ENCODE peak calls at places on chromosomes 13 and 19, in six cellular contexts. N is H1, D is trophoblast cell, Z is IMR-90, T is mesenchymal stem cell, B is mesendoderm. P is an unnamed sample.

GRCh38 chr13:100589178-100589725 is 663 bp upstream of the GGACT start:
- DNase-seq in N (no peak), D (no peak), Z (no peak), T (no peak), B (no peak), P (no peak)

GRCh38 chr13:24671367-24672117 is 8.7 kb upstream of the ATP12A start:
- DNase-seq in N (no peak), D (peak), Z (peak), T (peak), B (peak), P (peak)

GRCh38 chr19:58395979-58396627 is 647 bp downstream of the RNF225 start:
- DNase-seq in N (no peak), D (no peak), Z (no peak), T (no peak), B (peak), P (no peak)

GRCh38 chr19:35644987-35645679 is 3.0 kb upstream of the COX6B1 start:
- DNase-seq in N (peak), D (peak), Z (peak), T (no peak), B (peak), P (peak)

GRCh38 chr19:43708716-43709115 is 7.2 kb upstream of the IRGC start:
- DNase-seq in N (no peak), D (no peak), Z (no peak), T (no peak), B (no peak), P (no peak)

GRCh38 chr19:1606138-1606651 is 933 bp upstream of the UQCR11 start:
- DNase-seq in N (no peak), D (no peak), Z (no peak), T (no peak), B (no peak), P (no peak)

GRCh38 chr19:48713041-48713863 is 6.3 kb downstream of the MAMSTR start:
- DNase-seq in N (no peak), D (no peak), Z (peak), T (peak), B (peak), P (no peak)

GRCh38 chr19:4991996-4992698 is 23.2 kb downstream of the KDM4B start:
- DNase-seq in N (no peak), D (peak), Z (no peak), T (no peak), B (peak), P (no peak)

GRCh38 chr19:4108767-4109625 is 14.9 kb downstream of the MAP2K2 start:
- DNase-seq in N (no peak), D (no peak), Z (no peak), T (no peak), B (no peak), P (no peak)

GRCh38 chr13:32415019-32415418 is 12.9 kb downstream of the N4BP2L1 start:
- DNase-seq in N (no peak), D (no peak), Z (no peak), T (peak), B (peak), P (no peak)

GRCh38 chr19:33815410-33816340 is 19.0 kb downstream of the KCTD15 start:
- DNase-seq in N (no peak), D (no peak), Z (peak), T (peak), B (no peak), P (no peak)

DNA sequence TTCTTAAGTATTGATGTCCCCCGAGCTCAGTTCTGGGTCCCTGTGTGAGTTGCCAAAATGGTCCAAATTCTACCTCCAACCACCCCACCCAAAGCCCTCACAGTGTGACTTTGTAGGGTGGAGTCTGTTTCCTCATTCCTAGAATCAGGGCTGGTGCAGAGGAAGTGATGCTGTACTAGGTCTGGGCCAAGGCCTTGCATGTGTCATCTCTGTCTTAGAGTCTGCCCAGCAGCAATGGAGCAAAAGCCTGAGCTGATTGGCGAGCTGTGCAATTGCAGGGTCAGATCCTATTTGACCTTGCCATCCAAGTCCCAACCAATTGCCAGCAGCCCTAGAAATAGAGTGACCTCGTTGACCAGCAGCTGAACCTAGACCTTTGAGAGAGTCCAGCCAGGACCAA is 97.0 kb upstream of the ANKRD10 start:
- DNase-seq in N (no peak), D (no peak), Z (no peak), T (no peak), B (no peak), P (no peak)
- H2BK120ac ChIP-seq in N (no peak), D (no peak), Z (no peak), T (no peak), B (no peak), P (no peak)

GRCh38 chr19:2974342-2974932 is 2.9 kb upstream of the TLE6 start:
- DNase-seq in N (no peak), D (peak), Z (no peak), T (peak), B (no peak), P (no peak)

GRCh38 chr19:2978467-2978767 is 1.1 kb downstream of the TLE6 start:
- DNase-seq in N (no peak), D (no peak), Z (no peak), T (no peak), B (no peak), P (no peak)

GRCh38 chr19:2977001-2977685 is at the start of gene TLE6:
- DNase-seq in N (peak), D (peak), Z (peak), T (peak), B (peak), P (peak)

GRCh38 chr19:2976609-2977000 is 759 bp upstream of the TLE6 start:
- DNase-seq in N (no peak), D (peak), Z (no peak), T (peak), B (peak), P (no peak)

DNA sequence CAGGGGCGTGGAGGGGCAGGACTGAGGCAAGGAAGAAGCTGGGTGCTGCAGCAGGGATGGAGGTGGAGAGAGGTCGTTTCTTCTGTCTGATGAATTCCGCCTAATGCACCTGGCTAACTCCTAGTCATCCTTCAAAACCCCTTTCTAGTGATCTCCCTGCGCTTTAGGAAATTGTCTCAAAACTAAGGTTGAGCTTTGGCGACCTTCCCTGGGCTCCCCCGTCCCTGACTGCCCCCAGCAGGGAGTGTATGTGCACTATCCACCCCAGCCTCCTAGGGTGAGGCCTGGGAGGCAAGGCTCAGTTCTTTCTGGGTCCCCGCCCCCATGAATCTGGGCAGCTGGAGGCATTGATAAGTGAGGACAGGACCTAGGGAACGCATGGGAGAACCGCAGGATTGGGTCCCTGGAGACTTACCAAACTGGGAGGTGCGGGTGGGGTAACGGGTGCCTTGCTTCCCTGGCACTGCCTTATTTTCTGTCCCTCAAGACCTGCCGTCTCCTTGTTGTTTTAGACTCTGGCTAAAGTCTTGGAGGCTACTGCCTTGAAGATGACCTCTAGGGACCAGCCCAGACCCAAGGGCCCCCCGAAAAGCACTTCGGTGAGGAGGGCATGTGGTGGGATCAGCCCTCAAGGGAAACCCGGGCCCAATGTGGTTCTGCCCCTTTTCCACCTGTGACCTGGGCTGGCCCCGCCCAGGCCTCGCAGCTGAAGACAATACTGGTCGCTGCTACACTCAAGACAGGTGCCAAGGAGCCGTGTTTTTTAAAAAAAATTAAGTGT is 512 bp downstream of the TLE6 start:
- DNase-seq in N (no peak), D (no peak), Z (no peak), T (peak), B (no peak), P (no peak)
- H3K4me3 ChIP-seq in N (peak), D (no peak), Z (no peak), T (peak), B (no peak), P (no peak)

DNA sequence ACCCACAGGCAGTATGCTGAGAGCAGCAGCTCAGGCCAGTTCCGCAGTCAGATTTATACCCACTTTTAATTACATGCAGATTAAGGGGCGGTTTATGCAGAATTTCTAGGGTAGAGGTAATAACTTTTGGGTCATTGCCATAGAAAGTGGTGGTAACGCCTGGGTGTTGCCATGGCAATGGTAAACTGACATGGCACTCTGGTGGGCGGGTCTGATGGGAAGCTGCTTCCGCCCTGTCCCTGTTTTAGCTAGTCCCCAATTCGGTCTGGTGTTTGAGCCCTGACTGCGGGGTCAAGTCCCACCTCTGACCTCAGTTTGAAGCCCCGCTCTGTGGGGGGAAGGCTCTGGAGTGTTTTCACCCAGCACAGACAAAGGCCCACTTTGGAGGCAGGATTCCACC is 141.1 kb upstream of the VSTM2B start:
- DNase-seq in N (no peak), D (no peak), Z (no peak), T (no peak), B (no peak), P (no peak)
- H2BK120ac ChIP-seq in N (no peak), D (no peak), Z (no peak), T (no peak), B (no peak), P (no peak)

GRCh38 chr19:29842471-29843179 is 30.8 kb downstream of the CCNE1 start:
- DNase-seq in N (no peak), D (peak), Z (no peak), T (no peak), B (no peak), P (no peak)
- H3K4me3 ChIP-seq in N (peak), D (no peak), Z (no peak), T (no peak), B (no peak), P (no peak)

GRCh38 chr19:39435499-39436349 is at the start of gene RPS16:
- DNase-seq in N (peak), D (peak), Z (peak), T (peak), B (peak), P (peak)

GRCh38 chr19:39434123-39435076 is 1.3 kb downstream of the RPS16 start:
- DNase-seq in N (no peak), D (no peak), Z (no peak), T (peak), B (no peak), P (no peak)

GRCh38 chr19:39438270-39438934 is 2.7 kb upstream of the RPS16 start:
- DNase-seq in N (no peak), D (peak), Z (peak), T (peak), B (peak), P (no peak)

GRCh38 chr19:39433480-39434079 is 2.2 kb downstream of the RPS16 start:
- DNase-seq in N (no peak), D (no peak), Z (no peak), T (no peak), B (no peak), P (no peak)

GRCh38 chr19:39436350-39436716 is 584 bp upstream of the RPS16 start:
- DNase-seq in N (no peak), D (no peak), Z (no peak), T (no peak), B (no peak), P (no peak)
- H2BK120ac ChIP-seq in N (no peak), D (no peak), Z (no peak), T (peak), B (peak), P (no peak)

GRCh38 chr19:13850910-13851753 is 25.8 kb upstream of the NANOS3 start:
- DNase-seq in N (no peak), D (peak), Z (peak), T (peak), B (peak), P (no peak)
- H3K4me3 ChIP-seq in N (peak), D (no peak), Z (peak), T (no peak), B (no peak), P (no peak)

P was measured in neuronal stem cell.